ENCODE peak calls at places on chromosomes 13 and 19, in seven cellular contexts. W is BJ, I is foreskin fibroblast, H is A549, E is left ventricle myocardium inferior, C is epithelial cell of proximal tubule, Z is heart left ventricle. F is an unnamed sample.

GRCh38 chr13:32783067-32783466 is 196.8 kb downstream of the PDS5B start:
- DNase-seq in H (no peak), W (no peak), Z (no peak), E (no peak), C (no peak), I (no peak), F (peak)

GRCh38 chr13:48626726-48627451 is 26.8 kb upstream of the CYSLTR2 start:
- DNase-seq in Z (no peak), H (no peak), E (no peak), I (no peak), C (peak), W (no peak), F (no peak)

GRCh38 chr13:99895999-99896695 is 75.4 kb downstream of the ZIC5 start:
- DNase-seq in E (no peak), W (no peak), H (no peak), C (no peak), I (no peak), Z (no peak), F (no peak)

GRCh38 chr13:33639158-33639557 is 178.8 kb upstream of the RFC3 start:
- DNase-seq in I (peak), W (peak), C (no peak), E (no peak), H (no peak), Z (no peak), F (peak)

GRCh38 chr13:31749929-31750328 is 10.6 kb downstream of the RXFP2 start:
- DNase-seq in C (no peak), W (peak), H (no peak), E (no peak), I (peak), Z (no peak), F (peak)

GRCh38 chr19:21699197-21699596 is 68.2 kb downstream of the ZNF100 start:
- DNase-seq in H (no peak), E (no peak), C (no peak), Z (no peak), W (no peak), I (no peak), F (no peak)

GRCh38 chr13:43333176-43333575 is 309.8 kb downstream of the DNAJC15 start:
- DNase-seq in H (no peak), E (no peak), W (no peak), I (no peak), Z (no peak), C (no peak), F (no peak)

GRCh38 chr19:58096884-58097283 is 1.1 kb downstream of the ZSCAN18 start:
- DNase-seq in H (no peak), I (no peak), C (no peak), W (no peak), Z (no peak), E (no peak), F (no peak)

GRCh38 chr19:15780595-15781418 is 6.7 kb upstream of the OR10H5 start:
- DNase-seq in Z (no peak), I (no peak), H (no peak), E (no peak), C (no peak), W (no peak), F (no peak)

GRCh38 chr19:8352134-8352827 is 9.2 kb upstream of the KANK3 start:
- DNase-seq in I (no peak), Z (no peak), H (no peak), W (no peak), E (no peak), C (no peak), F (no peak)

GRCh38 chr13:20190481-20191310 is 2.0 kb downstream of the GJB2 start:
- DNase-seq in E (no peak), C (no peak), H (no peak), I (peak), Z (no peak), W (no peak), F (peak)

GRCh38 chr19:2888739-2889224 is 11.9 kb upstream of the ZNF57 start:
- DNase-seq in W (no peak), I (no peak), H (no peak), C (no peak), E (no peak), Z (peak), F (no peak)

GRCh38 chr19:18437481-18438330 is at the start of gene ISYNA1:
- DNase-seq in W (no peak), H (no peak), I (no peak), Z (peak), C (no peak), E (peak), F (no peak)

GRCh38 chr13:111367340-111367739 is 46.9 kb downstream of the TEX29 start:
- DNase-seq in Z (no peak), C (no peak), W (no peak), I (no peak), E (no peak), H (no peak), F (no peak)

GRCh38 chr13:100597253-100597652 is 8.7 kb upstream of the GGACT start:
- DNase-seq in Z (no peak), E (no peak), C (no peak), W (no peak), I (peak), H (no peak), F (no peak)

GRCh38 chr19:34317311-34317927 is 47.6 kb upstream of the GPI start:
- DNase-seq in E (no peak), Z (peak), C (peak), H (no peak), W (no peak), I (no peak), F (no peak)

GRCh38 chr19:9934132-9934950 is 2.0 kb downstream of the OLFM2 start:
- DNase-seq in H (peak), C (no peak), W (no peak), Z (peak), I (peak), E (peak), F (no peak)

GRCh38 chr19:54069482-54069881 is 5.8 kb upstream of the VSTM1 start:
- DNase-seq in H (no peak), I (no peak), W (no peak), E (no peak), C (no peak), Z (no peak), F (no peak)

GRCh38 chr19:36916991-36917390 is 859 bp downstream of the ZNF568 start:
- DNase-seq in W (peak), E (no peak), I (peak), Z (no peak), C (peak), H (no peak), F (no peak)

GRCh38 chr19:19034204-19034624 is 811 bp downstream of the ARMC6 start:
- DNase-seq in C (no peak), E (no peak), I (peak), Z (no peak), H (peak), W (peak), F (no peak)

GRCh38 chr13:113245858-113246791 is 36.7 kb downstream of the CUL4A start:
- DNase-seq in C (no peak), I (no peak), W (no peak), Z (no peak), E (no peak), H (no peak), F (no peak)

GRCh38 chr13:30381049-30381448 is 41.2 kb upstream of the UBE2L5 start:
- DNase-seq in Z (no peak), C (no peak), W (no peak), H (no peak), E (no peak), I (no peak), F (no peak)

GRCh38 chr13:44906758-44907157 is 82.5 kb downstream of the NUFIP1 start:
- DNase-seq in C (no peak), I (peak), H (no peak), W (no peak), E (no peak), Z (no peak), F (peak)

GRCh38 chr19:53877361-53877766 is 4.6 kb upstream of the PRKCG start:
- DNase-seq in H (no peak), C (no peak), E (no peak), Z (no peak), I (no peak), W (no peak), F (no peak)

GRCh38 chr19:58153386-58153785 is 2.8 kb upstream of the ZNF329 start:
- DNase-seq in I (no peak), C (no peak), E (no peak), H (no peak), Z (no peak), W (no peak), F (no peak)

GRCh38 chr19:45779231-45780145 is 2.8 kb downstream of the DMPK start:
- DNase-seq in H (peak), W (no peak), I (peak), E (peak), Z (peak), C (no peak), F (no peak)
- H3K4me3 ChIP-seq in H (peak), W (peak), I (peak), E (peak), Z (peak), C (peak), F (no peak)

GRCh38 chr19:41706741-41707501 is 1.5 kb upstream of the CEACAM5 start:
- DNase-seq in Z (no peak), I (no peak), H (peak), C (no peak), E (peak), W (no peak), F (no peak)
- TF ChIP-seq CTCF in Z (peak), I (peak), H (peak), C (peak), E (peak), W (peak), F (peak)

GRCh38 chr13:106529415-106530208 is 5.8 kb downstream of the EFNB2 start:
- DNase-seq in W (no peak), Z (no peak), H (no peak), E (no peak), I (no peak), C (no peak), F (no peak)
- H3K4me3 ChIP-seq in W (no peak), Z (peak), H (no peak), E (peak), I (peak), C (no peak), F (no peak)

DNA sequence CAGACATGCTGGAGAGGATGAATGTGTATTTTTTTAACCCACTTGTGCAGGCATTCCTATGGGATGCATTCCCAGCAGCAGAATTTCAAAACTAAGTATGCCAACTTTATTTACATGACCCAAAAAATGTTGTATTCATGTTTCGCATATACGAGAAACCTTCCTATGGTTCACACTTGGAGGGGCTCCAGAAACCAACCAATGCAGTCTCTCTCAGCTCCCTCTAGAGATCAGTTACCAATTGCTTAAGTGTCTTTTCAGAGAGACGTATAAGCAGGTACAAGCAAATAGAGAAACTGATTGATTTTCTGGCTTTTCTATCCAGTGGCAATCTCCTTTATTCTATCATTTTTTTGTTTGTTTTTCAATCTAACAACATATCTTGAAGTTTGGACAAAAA is 5.5 kb upstream of the PTOV1 start:
- DNase-seq in W (no peak), E (no peak), H (no peak), Z (no peak), C (no peak), I (no peak), F (no peak)
- TF ChIP-seq CTCF in W (peak), E (no peak), H (no peak), Z (no peak), C (no peak), I (no peak), F (no peak)